ENCODE peak calls at places on chromosome 5, in six cellular contexts. Y is fibroblast of the aortic adventitia, R is upper lobe of right lung, W is GM06990, E is fibroblast of mammary gland, T is bronchial epithelial cell. B is an unnamed sample.

GRCh38 chr5:98839469-98840383 is 66.3 kb downstream of the RGMB start:
- DNase-seq in Y (peak; percentile 8), R (no peak), W (no peak), E (peak; percentile 16), T (peak; percentile 12), B (no peak)

GRCh38 chr5:116702776-116703175 is 128.2 kb upstream of the SEMA6A start:
- DNase-seq in Y (no peak), R (no peak), W (no peak), E (no peak), T (peak; percentile 68), B (no peak)

GRCh38 chr5:131747180-131748105 is 49.4 kb downstream of the FNIP1 start:
- DNase-seq in Y (peak; percentile 31), R (no peak), W (peak; percentile 14), E (peak; percentile 23), T (peak; percentile 38), B (no peak)

GRCh38 chr5:43141211-43141610 is 20.5 kb downstream of the ZNF131 start:
- DNase-seq in Y (no peak), R (no peak), W (no peak), E (peak; percentile 58), T (no peak), B (no peak)

GRCh38 chr5:34487202-34487879 is 168.8 kb upstream of the RAI14 start:
- DNase-seq in Y (peak; percentile 94), R (no peak), W (no peak), E (peak; percentile 95), T (peak; percentile 99), B (no peak)

GRCh38 chr5:73709536-73710129 is 83.6 kb downstream of the ARHGEF28 start:
- DNase-seq in Y (no peak), R (no peak), W (no peak), E (peak; percentile 44), T (peak; percentile 73), B (no peak)

GRCh38 chr5:74094096-74094778 is 468.2 kb downstream of the ARHGEF28 start:
- DNase-seq in Y (peak; percentile 46), R (no peak), W (no peak), E (peak; percentile 39), T (peak; percentile 24), B (no peak)

GRCh38 chr5:135071311-135071710 is 37.3 kb upstream of the PITX1 start:
- DNase-seq in Y (no peak), R (peak; percentile 51), W (no peak), E (no peak), T (no peak), B (no peak)

GRCh38 chr5:14365831-14366435 is 215.7 kb upstream of the OTULINL start:
- DNase-seq in Y (peak; percentile 9), R (no peak), W (no peak), E (no peak), T (peak; percentile 29), B (no peak)

GRCh38 chr5:135557034-135557838 is 21.5 kb upstream of the NEUROG1 start:
- DNase-seq in Y (no peak), R (no peak), W (no peak), E (no peak), T (no peak), B (no peak)

GRCh38 chr5:159951387-159951786 is 35.1 kb downstream of the ADRA1B start:
- DNase-seq in Y (no peak), R (no peak), W (no peak), E (no peak), T (no peak), B (no peak)

GRCh38 chr5:126384985-126385384 is 38.2 kb upstream of the GRAMD2B start:
- DNase-seq in Y (peak; percentile 91), R (no peak), W (no peak), E (peak; percentile 76), T (peak; percentile 81), B (no peak)

GRCh38 chr5:55546991-55547390 is 12.2 kb upstream of the PLPP1 start:
- DNase-seq in Y (no peak), R (no peak), W (no peak), E (no peak), T (no peak), B (no peak)

GRCh38 chr5:145324767-145325479 is 510.2 kb downstream of the PRELID2 start:
- DNase-seq in Y (peak; percentile 39), R (no peak), W (no peak), E (no peak), T (no peak), B (no peak)

GRCh38 chr5:94802450-94802849 is 184.0 kb downstream of the SLF1 start:
- DNase-seq in Y (peak; percentile 19), R (no peak), W (no peak), E (peak; percentile 23), T (no peak), B (no peak)

GRCh38 chr5:7190727-7191126 is 205.2 kb upstream of the ADCY2 start:
- DNase-seq in Y (no peak), R (no peak), W (no peak), E (no peak), T (peak; percentile 73), B (no peak)

GRCh38 chr5:88659529-88660325 is 223.3 kb downstream of the MEF2C start:
- DNase-seq in Y (no peak), R (no peak), W (peak; percentile 66), E (no peak), T (no peak), B (no peak)

GRCh38 chr5:66860199-66860975 is 264.2 kb downstream of the MAST4 start:
- DNase-seq in Y (peak; percentile 35), R (no peak), W (no peak), E (peak; percentile 27), T (no peak), B (no peak)

GRCh38 chr5:131475416-131476045 is 159.5 kb downstream of the RAPGEF6 start:
- DNase-seq in Y (peak; percentile 39), R (no peak), W (no peak), E (no peak), T (no peak), B (no peak)

DNA sequence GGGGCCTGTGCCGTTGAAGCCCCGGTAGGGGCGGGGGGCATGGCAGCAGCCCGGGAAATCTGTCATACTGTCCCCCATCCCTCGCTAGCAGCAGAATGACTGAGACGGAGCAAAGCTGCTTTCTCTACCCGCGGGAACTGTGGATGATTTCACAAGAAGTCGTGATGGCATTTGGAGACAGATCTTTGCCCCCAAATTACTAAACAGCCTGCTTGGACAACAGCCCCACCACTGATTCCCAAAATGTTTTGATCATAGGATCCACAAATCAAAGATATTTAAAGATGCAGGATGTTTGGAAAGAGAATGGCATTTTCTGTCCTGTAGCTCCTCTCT is 216.6 kb downstream of the PDZD2 start:
- DNase-seq in Y (no peak), R (no peak), W (no peak), E (no peak), T (no peak), B (no peak)
- H3K4me3 ChIP-seq in Y (no peak overlapping the region), R (peak overlapping the region; percentile 74), W (no peak overlapping the region), E (no peak overlapping the region), T (peak overlapping the region; percentile 73), B (peak overlapping the region; percentile 59)

GRCh38 chr5:72282878-72283277 is 37.2 kb downstream of the MRPS27 start:
- DNase-seq in Y (peak; percentile 86), R (no peak), W (no peak), E (peak; percentile 36), T (no peak), B (no peak)

GRCh38 chr5:72281764-72282499 is 38.1 kb downstream of the MRPS27 start:
- DNase-seq in Y (peak; percentile 97), R (no peak), W (no peak), E (peak; percentile 90), T (peak; percentile 21), B (no peak)

GRCh38 chr5:72283358-72283757 is 36.7 kb downstream of the MRPS27 start:
- DNase-seq in Y (peak; percentile 31), R (no peak), W (no peak), E (peak; percentile 12), T (no peak), B (no peak)

GRCh38 chr5:72281430-72281763 is 38.6 kb downstream of the MRPS27 start:
- DNase-seq in Y (no peak), R (no peak), W (no peak), E (no peak), T (no peak), B (no peak)

GRCh38 chr5:72280655-72281069 is 39.4 kb downstream of the MRPS27 start:
- DNase-seq in Y (peak; percentile 71), R (no peak), W (no peak), E (peak; percentile 70), T (peak; percentile 33), B (no peak)
- TF ChIP-seq CTCF in Y (peak; percentile 80), R (peak; percentile 42), W (peak; percentile 54), E (peak; percentile 74), T (peak; percentile 41), B (no peak)

GRCh38 chr5:132772291-132773070 is 4.6 kb downstream of the SEPTIN8 start:
- DNase-seq in Y (peak; percentile 64), R (no peak), W (no peak), E (no peak), T (no peak), B (no peak)

GRCh38 chr5:132773114-132773513 is 3.9 kb downstream of the SEPTIN8 start:
- DNase-seq in Y (no peak), R (no peak), W (no peak), E (no peak), T (no peak), B (no peak)

GRCh38 chr5:132774896-132775295 is 2.1 kb downstream of the SEPTIN8 start:
- DNase-seq in Y (peak; percentile 72), R (no peak), W (no peak), E (no peak), T (no peak), B (no peak)

GRCh38 chr5:132774406-132774805 is 2.6 kb downstream of the SEPTIN8 start:
- DNase-seq in Y (no peak), R (no peak), W (no peak), E (no peak), T (no peak), B (no peak)

DNA sequence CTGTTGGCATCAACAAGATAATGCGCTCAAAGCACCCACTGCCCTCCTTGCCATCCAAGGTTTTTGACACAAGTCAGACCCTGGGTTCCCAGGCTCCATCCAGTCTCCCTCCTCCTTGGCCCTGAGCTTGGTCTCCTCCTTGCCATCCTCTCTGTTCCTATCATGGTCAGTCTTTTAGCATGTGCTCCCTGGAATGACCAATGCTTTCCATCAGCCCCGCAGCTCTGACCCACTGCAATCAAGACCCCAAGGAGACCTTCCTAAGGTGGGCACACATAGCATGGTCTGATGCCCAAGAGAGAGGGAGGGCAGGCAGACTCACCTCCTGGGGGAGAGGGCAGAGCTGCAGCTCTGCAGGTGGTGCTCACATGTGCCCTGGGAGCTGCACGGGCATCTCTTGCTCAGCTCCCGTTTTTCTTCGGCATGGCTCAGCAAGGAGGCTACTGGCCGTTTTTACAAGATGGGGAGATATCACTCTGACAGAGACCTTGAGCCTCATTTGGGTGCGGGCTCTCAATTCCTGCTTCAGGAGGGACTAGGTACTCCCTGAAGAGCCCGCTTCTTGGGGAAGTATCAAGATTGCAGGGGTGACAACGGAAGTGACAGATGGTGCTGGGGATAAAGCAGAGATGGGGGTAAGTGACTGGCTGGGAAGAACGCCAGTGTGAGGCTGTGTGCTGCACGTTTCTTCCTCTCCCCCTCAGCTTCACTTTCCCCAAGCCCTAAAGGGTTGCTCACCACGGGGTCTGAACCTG is 3.3 kb downstream of the SEPTIN8 start:
- DNase-seq in Y (no peak), R (no peak), W (no peak), E (no peak), T (no peak), B (no peak)
- H3K4me3 ChIP-seq in Y (no peak overlapping the region), R (no peak overlapping the region), W (no peak overlapping the region), E (no peak overlapping the region), T (no peak overlapping the region), B (no peak overlapping the region)

DNA sequence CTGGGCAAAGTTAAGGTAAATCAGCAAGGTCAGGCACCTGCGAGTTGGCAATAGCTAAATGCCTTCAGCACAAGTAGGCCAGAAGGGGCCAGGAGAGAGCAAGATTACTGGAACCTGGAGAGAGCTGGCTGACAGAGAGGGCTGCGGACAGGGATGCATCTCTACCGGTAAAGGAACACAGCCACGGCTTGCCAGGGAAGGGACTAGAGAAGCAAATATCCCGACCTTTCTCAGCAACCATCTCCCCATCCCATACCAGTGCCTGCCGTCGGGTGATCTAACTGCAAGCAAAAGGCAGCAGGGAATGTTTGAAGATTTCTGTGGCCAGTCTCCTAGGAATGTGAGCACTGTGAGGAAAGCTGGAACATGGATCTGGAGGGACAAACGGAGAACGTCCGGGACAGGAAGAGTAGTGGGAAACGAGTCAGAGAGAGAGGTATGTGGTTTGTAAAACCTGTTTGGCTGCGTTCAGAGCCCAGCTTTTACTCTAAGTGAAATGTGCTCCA is 15.9 kb upstream of the ABLIM3 start:
- DNase-seq in Y (no peak), R (no peak), W (no peak), E (no peak), T (peak; percentile 77), B (no peak)
- TF ChIP-seq CTCF in Y (peak; percentile 26), R (no peak), W (no peak), E (peak; percentile 22), T (peak; percentile 60), B (no peak)